ENCODE peak calls at places on chromosomes 7 and 10, in four cellular contexts. M, W, E and O are unnamed samples.

GRCh38 chr10:52347327-52347667 is 33.2 kb downstream of the DKK1 start:
- DNase-seq in M (no peak), W (no peak), E (no peak), O (no peak)

GRCh38 chr7:150378115-150378852 is 846 bp upstream of the ZNF775 start:
- DNase-seq in W (no peak), M (peak; percentile 84), E (peak; percentile 74), O (peak; percentile 64)

GRCh38 chr7:15546272-15546792 is 15.5 kb downstream of the AGMO start:
- DNase-seq in M (no peak), E (no peak), W (no peak), O (no peak)

GRCh38 chr10:96061232-96061631 is 17.8 kb downstream of the CCNJ start:
- DNase-seq in M (no peak), W (no peak), E (no peak), O (no peak)

GRCh38 chr7:115260381-115260780 is 338.5 kb downstream of the MDFIC start:
- DNase-seq in W (no peak), M (no peak), E (no peak), O (no peak)

GRCh38 chr7:106704000-106704840 is 43.3 kb upstream of the CCDC71L start:
- DNase-seq in W (no peak), E (no peak), M (no peak), O (peak; percentile 24)

GRCh38 chr10:120548210-120548609 is 91.2 kb downstream of the PLPP4 start:
- DNase-seq in E (no peak), M (no peak), W (no peak), O (no peak)

GRCh38 chr7:106417273-106417902 is 132.6 kb upstream of the NAMPT start:
- DNase-seq in M (peak; percentile 67), W (no peak), E (peak; percentile 65), O (no peak)

GRCh38 chr7:70574970-70575799 is 556.8 kb upstream of the GALNT17 start:
- DNase-seq in E (no peak), W (no peak), M (no peak), O (no peak)

GRCh38 chr7:91168766-91169518 is 95.3 kb upstream of the FZD1 start:
- DNase-seq in M (no peak), W (no peak), E (no peak), O (no peak)

GRCh38 chr10:51137741-51138529 is 63.6 kb downstream of the PRKG1 start:
- DNase-seq in M (no peak), W (peak; percentile 53), E (no peak), O (no peak)

GRCh38 chr10:104300002-104300735 is 31.2 kb downstream of the GSTO2 start:
- DNase-seq in M (peak; percentile 24), E (peak; percentile 72), W (peak; percentile 92), O (no peak)

GRCh38 chr10:77274046-77274795 is 363.4 kb downstream of the KCNMA1 start:
- DNase-seq in E (peak; percentile 9), W (peak; percentile 74), M (no peak), O (no peak)

GRCh38 chr10:74548676-74549075 is 277.7 kb upstream of the KAT6B start:
- DNase-seq in W (no peak), E (no peak), M (peak; percentile 13), O (no peak)

GRCh38 chr10:775245-776075 is 86.0 kb upstream of the DIP2C start:
- DNase-seq in M (no peak), W (no peak), E (peak; percentile 86), O (no peak)

GRCh38 chr10:90047243-90047729 is 345.9 kb downstream of the KIF20B start:
- DNase-seq in E (no peak), W (no peak), M (no peak), O (peak; percentile 73)

GRCh38 chr7:81140775-81141174 is 221.9 kb upstream of the SEMA3C start:
- DNase-seq in E (no peak), M (no peak), W (no peak), O (no peak)

GRCh38 chr10:76428541-76429330 is 997.3 kb downstream of the LRMDA start:
- DNase-seq in E (peak; percentile 78), W (peak; percentile 80), M (peak; percentile 17), O (no peak)

GRCh38 chr10:124037784-124038183 is 55.6 kb downstream of the CHST15 start:
- DNase-seq in M (no peak), W (no peak), E (no peak), O (no peak)

GRCh38 chr10:37856881-37857286 is 526 bp downstream of the ZNF248 start:
- DNase-seq in E (no peak), M (peak; percentile 13), W (no peak), O (no peak)

GRCh38 chr7:134547738-134548054 is 1.2 kb upstream of the AKR1B15 start:
- DNase-seq in E (peak; percentile 83), M (peak; percentile 85), W (peak; percentile 18), O (no peak)

GRCh38 chr7:100049441-100050291 is at the start of gene ZSCAN21:
- DNase-seq in M (peak; percentile 79), W (peak; percentile 27), E (peak; percentile 73), O (peak; percentile 85)

GRCh38 chr7:110442386-110442837 is 648.5 kb upstream of the LRRN3 start:
- DNase-seq in M (peak; percentile 62), E (peak; percentile 71), W (no peak), O (no peak)

GRCh38 chr7:140876519-140877248 is 48.0 kb downstream of the BRAF start:
- DNase-seq in W (peak; percentile 27), M (no peak), E (peak; percentile 59), O (peak; percentile 22)

GRCh38 chr10:128606041-128606440 is 479.8 kb upstream of the MKI67 start:
- DNase-seq in E (peak; percentile 60), W (no peak), M (no peak), O (no peak)

GRCh38 chr10:51397695-51398094 is 301.7 kb downstream of the CSTF2T start:
- DNase-seq in E (peak; percentile 92), M (no peak), W (no peak), O (no peak)

GRCh38 chr10:97510686-97511085 is 12.0 kb downstream of the UBTD1 start:
- DNase-seq in W (no peak), M (no peak), E (no peak), O (no peak)

GRCh38 chr10:119502618-119503155 is 39.8 kb downstream of the RGS10 start:
- DNase-seq in W (no peak), M (no peak), E (no peak), O (no peak)

GRCh38 chr7:12212051-12212485 is 974 bp downstream of the TMEM106B start:
- DNase-seq in M (peak; percentile 6), E (peak; percentile 41), W (no peak), O (no peak)

GRCh38 chr10:3892440-3893101 is 107.6 kb upstream of the KLF6 start:
- DNase-seq in E (no peak), W (no peak), M (no peak), O (no peak)

GRCh38 chr10:14648936-14649335 is 125.8 kb downstream of the FAM107B start:
- DNase-seq in E (no peak), W (no peak), M (no peak), O (no peak)

GRCh38 chr7:34463830-34464229 is 194.2 kb upstream of the NPSR1 start:
- DNase-seq in M (peak; percentile 7), E (peak; percentile 83), W (no peak), O (no peak)

GRCh38 chr10:111455776-111456426 is 379.1 kb downstream of the ADRA2A start:
- DNase-seq in W (no peak), E (no peak), M (no peak), O (no peak)

GRCh38 chr10:117373848-117374505 is 1.3 kb downstream of the PDZD8 start:
- DNase-seq in E (peak; percentile 72), W (no peak), M (peak; percentile 43), O (peak; percentile 62)

GRCh38 chr7:44259547-44260457 is 59.0 kb downstream of the YKT6 start:
- DNase-seq in M (no peak), E (peak; percentile 94), W (peak; percentile 93), O (no peak)

DNA sequence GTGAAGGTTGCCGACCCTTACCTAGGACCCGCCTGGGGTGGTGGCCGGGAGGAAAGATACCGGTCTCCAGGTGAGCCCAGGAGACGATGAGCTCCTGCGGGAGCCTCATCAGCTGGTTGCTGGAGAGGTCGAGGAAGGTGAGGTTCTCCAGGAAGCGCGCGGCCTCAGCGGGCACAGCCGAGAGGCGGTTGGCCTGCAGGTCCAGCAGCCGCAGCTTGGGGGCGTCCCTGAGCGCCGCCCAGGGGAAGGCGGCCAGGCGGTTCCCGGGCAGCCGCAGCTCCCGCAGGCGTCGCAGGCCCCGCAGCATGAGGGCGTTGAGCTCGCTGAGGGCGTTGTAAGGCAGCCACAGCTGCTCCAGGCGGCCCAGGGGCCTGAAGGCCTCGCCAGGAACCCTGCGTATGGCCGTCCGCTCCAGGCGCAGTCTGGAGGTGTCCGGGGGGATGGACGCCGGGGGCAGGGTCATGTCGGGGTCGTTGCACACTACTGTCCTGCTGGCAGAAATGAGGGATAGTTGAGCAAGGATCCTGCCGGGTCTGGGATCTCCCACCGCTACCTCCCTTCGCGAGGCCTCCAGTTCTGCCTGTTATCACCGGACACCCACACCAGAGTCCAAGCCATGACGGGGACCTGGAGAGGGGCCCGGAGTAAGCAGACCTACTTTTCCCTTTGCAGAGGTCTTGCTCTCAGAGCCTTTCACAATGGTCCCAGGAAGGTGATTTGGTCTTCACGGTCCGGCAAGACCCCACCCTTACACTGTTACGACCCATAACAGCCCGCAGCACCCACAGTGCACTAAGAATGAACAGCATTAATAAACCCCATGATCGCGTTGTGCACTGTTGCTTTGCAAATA is 3.9 kb downstream of the LRIT1 start:
- DNase-seq in W (no peak), M (no peak), E (no peak), O (no peak)
- TF ChIP-seq CTCF in W (no peak), M (no peak), E (no peak), O (no peak)

DNA sequence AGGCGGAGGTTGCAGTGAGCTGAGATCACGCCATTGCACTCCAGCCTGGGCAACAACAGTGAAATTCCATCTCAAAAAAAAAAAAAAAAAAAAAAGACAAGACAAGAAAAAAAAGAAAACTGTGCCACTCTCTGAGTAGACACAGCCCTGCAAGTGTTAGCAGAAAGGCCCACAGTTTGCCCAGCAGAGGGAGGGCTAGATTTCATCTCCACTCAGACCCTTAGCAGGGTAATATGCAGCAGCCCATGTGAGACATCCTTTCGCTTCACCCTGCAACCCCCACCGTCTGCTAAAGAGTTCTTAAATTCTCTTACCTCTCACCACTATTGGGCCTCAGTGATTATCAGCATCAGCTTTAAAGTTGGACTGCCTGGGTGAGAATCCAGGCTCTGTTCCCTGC is 38.2 kb downstream of the CTNNA3 start:
- DNase-seq in E (no peak), M (no peak), W (no peak), O (no peak)
- TF ChIP-seq CTCF in E (no peak), M (no peak), W (no peak), O (no peak)

DNA sequence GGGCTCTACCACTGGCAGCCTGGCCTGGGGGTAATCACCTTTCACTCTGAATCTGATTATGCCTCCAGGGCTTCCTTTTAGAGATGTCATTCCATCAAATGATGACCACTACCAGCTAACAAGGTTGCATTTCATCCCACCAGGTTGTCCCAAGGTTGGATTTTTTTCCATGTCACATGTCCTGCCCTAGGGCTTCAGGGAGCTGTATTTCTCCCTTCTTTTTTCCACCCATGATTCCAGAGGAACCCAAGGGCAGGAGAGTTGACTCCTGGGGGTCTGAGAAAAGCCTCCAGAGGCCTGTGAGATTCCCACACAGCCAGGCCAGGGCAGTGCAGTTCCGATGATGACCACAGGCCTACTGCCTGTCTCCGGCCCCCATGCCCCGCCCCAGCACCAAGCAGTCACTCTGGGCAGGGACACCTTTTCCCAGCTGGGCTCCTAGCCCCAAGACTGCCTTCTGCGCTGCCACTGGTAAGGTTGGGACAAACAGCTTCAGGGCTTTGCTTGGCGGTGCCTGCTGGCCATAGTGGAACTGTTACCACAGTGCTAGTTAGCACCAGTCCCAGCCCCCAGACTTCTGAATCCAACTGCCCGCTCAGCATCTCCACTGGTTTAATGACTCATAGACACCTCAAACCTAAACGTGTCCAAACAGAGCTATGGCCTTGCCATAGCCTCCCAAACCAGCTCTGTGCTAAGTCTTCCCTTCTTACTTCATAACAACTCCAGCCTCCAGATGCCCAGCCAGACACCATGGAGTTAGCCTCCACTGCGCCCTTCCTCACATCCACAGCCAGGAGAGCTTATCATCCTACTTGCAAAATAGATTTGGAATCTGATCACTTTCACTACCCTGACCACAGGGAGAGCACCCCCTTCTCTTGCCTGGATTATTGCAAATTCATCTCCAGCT is 133.7 kb downstream of the ARHGAP22 start:
- DNase-seq in M (no peak), E (peak; percentile 88), W (peak; percentile 3), O (no peak)
- TF ChIP-seq CTCF in M (no peak), E (peak; percentile 7), W (no peak), O (no peak)

GRCh38 chr7:45644237-45644636 is 70.1 kb downstream of the ADCY1 start:
- DNase-seq in W (no peak), E (no peak), M (no peak), O (no peak)
- TF ChIP-seq CTCF in W (no peak), E (no peak), M (no peak), O (no peak)